ENCODE peak calls at places on chromosomes 3 and 15, in nine cellular contexts. One of them, this sample, is unnamed.
A peak's percentile ranks its signal among the peaks of the same experiment; 100 is the strongest.

GRCh38 chr15:88650556-88650955 is 11.7 kb downstream of the ISG20 start:
- DNase-seq in IMR-90: no peak
- DNase-seq in adrenal gland: peak; percentile 33
- DNase-seq in retinal pigment epithelial cell: no peak
- DNase-seq in HL-60: no peak
- DNase-seq in foreskin fibroblast: no peak
- DNase-seq in fibroblast of lung: no peak
- DNase-seq in astrocyte: no peak
- DNase-seq in upper lobe of right lung: no peak
- DNase-seq in this sample: no peak

GRCh38 chr3:32399030-32399620 is 7.5 kb downstream of the CMTM7 start:
- DNase-seq in IMR-90: peak; percentile 60
- DNase-seq in adrenal gland: no peak
- DNase-seq in retinal pigment epithelial cell: no peak
- DNase-seq in HL-60: peak; percentile 49
- DNase-seq in foreskin fibroblast: peak; percentile 71
- DNase-seq in fibroblast of lung: no peak
- DNase-seq in astrocyte: no peak
- DNase-seq in upper lobe of right lung: no peak
- DNase-seq in this sample: peak; percentile 75

GRCh38 chr3:64992462-64993285 is 304.9 kb upstream of the ADAMTS9 start:
- DNase-seq in IMR-90: no peak
- DNase-seq in adrenal gland: no peak
- DNase-seq in retinal pigment epithelial cell: no peak
- DNase-seq in HL-60: no peak
- DNase-seq in foreskin fibroblast: no peak
- DNase-seq in fibroblast of lung: no peak
- DNase-seq in astrocyte: no peak
- DNase-seq in upper lobe of right lung: no peak
- DNase-seq in this sample: no peak

GRCh38 chr3:197007296-197007940 is 22.2 kb downstream of the MELTF start:
- DNase-seq in IMR-90: no peak
- DNase-seq in adrenal gland: no peak
- DNase-seq in retinal pigment epithelial cell: no peak
- DNase-seq in HL-60: no peak
- DNase-seq in foreskin fibroblast: no peak
- DNase-seq in fibroblast of lung: no peak
- DNase-seq in astrocyte: no peak
- DNase-seq in upper lobe of right lung: no peak
- DNase-seq in this sample: no peak

GRCh38 chr3:21745971-21746370 is 5.0 kb downstream of the ZNF385D start:
- DNase-seq in IMR-90: peak; percentile 27
- DNase-seq in adrenal gland: no peak
- DNase-seq in retinal pigment epithelial cell: no peak
- DNase-seq in HL-60: no peak
- DNase-seq in foreskin fibroblast: no peak
- DNase-seq in fibroblast of lung: peak; percentile 81
- DNase-seq in astrocyte: peak; percentile 78
- DNase-seq in upper lobe of right lung: no peak
- DNase-seq in this sample: no peak

GRCh38 chr3:112888388-112889085 is 41.9 kb upstream of the CD200R1L start:
- DNase-seq in IMR-90: peak; percentile 8
- DNase-seq in adrenal gland: no peak
- DNase-seq in retinal pigment epithelial cell: peak; percentile 48
- DNase-seq in HL-60: no peak
- DNase-seq in foreskin fibroblast: no peak
- DNase-seq in fibroblast of lung: peak; percentile 80
- DNase-seq in astrocyte: peak; percentile 80
- DNase-seq in upper lobe of right lung: no peak
- DNase-seq in this sample: no peak

GRCh38 chr3:134483195-134483890 is 2.4 kb downstream of the ANAPC13 start:
- DNase-seq in IMR-90: peak; percentile 91
- DNase-seq in adrenal gland: no peak
- DNase-seq in retinal pigment epithelial cell: no peak
- DNase-seq in HL-60: peak; percentile 37
- DNase-seq in foreskin fibroblast: peak; percentile 87
- DNase-seq in fibroblast of lung: peak; percentile 93
- DNase-seq in astrocyte: peak; percentile 90
- DNase-seq in upper lobe of right lung: no peak
- DNase-seq in this sample: peak; percentile 72

GRCh38 chr3:169227911-169228310 is 435.6 kb downstream of the MECOM start:
- DNase-seq in IMR-90: peak; percentile 71
- DNase-seq in adrenal gland: no peak
- DNase-seq in retinal pigment epithelial cell: no peak
- DNase-seq in HL-60: peak; percentile 53
- DNase-seq in foreskin fibroblast: no peak
- DNase-seq in fibroblast of lung: peak; percentile 94
- DNase-seq in astrocyte: peak; percentile 95
- DNase-seq in upper lobe of right lung: no peak
- DNase-seq in this sample: no peak

GRCh38 chr15:52733078-52733477 is 53.9 kb upstream of the ATOSA start:
- DNase-seq in IMR-90: no peak
- DNase-seq in adrenal gland: no peak
- DNase-seq in retinal pigment epithelial cell: no peak
- DNase-seq in HL-60: peak; percentile 60
- DNase-seq in foreskin fibroblast: peak; percentile 80
- DNase-seq in fibroblast of lung: no peak
- DNase-seq in astrocyte: no peak
- DNase-seq in upper lobe of right lung: no peak
- DNase-seq in this sample: peak; percentile 84

GRCh38 chr3:164393171-164393570 is 685.1 kb downstream of the SI start:
- DNase-seq in IMR-90: no peak
- DNase-seq in adrenal gland: no peak
- DNase-seq in retinal pigment epithelial cell: no peak
- DNase-seq in HL-60: no peak
- DNase-seq in foreskin fibroblast: no peak
- DNase-seq in fibroblast of lung: no peak
- DNase-seq in astrocyte: no peak
- DNase-seq in upper lobe of right lung: no peak
- DNase-seq in this sample: no peak

GRCh38 chr3:164387236-164387635 is 691.1 kb downstream of the SI start:
- DNase-seq in IMR-90: no peak
- DNase-seq in adrenal gland: no peak
- DNase-seq in retinal pigment epithelial cell: no peak
- DNase-seq in HL-60: no peak
- DNase-seq in foreskin fibroblast: no peak
- DNase-seq in fibroblast of lung: no peak
- DNase-seq in astrocyte: no peak
- DNase-seq in upper lobe of right lung: no peak
- DNase-seq in this sample: no peak

DNA sequence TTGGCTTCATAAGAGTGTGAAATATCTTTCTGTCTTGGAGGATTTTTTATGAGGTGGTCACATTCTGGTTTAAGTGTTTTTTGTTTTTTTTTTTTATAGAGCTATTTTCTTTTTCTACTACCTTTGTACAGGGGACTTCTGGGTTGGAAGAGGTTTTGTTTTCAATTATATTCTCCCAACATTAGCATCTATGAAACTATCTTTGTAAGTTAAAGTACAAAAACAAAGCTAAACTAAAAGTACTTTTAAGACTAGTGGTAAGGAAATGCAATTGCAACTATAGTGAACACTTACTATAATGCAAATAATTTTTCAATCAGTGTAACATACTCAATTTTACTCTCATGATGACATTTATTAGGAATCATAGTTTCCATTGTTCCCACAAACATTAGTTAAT is 688.2 kb downstream of the SI start:
- DNase-seq in IMR-90: no peak
- DNase-seq in adrenal gland: no peak
- DNase-seq in retinal pigment epithelial cell: no peak
- DNase-seq in HL-60: no peak
- DNase-seq in foreskin fibroblast: no peak
- DNase-seq in fibroblast of lung: no peak
- DNase-seq in astrocyte: no peak
- DNase-seq in upper lobe of right lung: no peak
- DNase-seq in this sample: no peak
- TF ChIP-seq CTCF in IMR-90: no peak
- TF ChIP-seq CTCF in adrenal gland: no peak
- TF ChIP-seq CTCF in retinal pigment epithelial cell: peak; percentile 14
- TF ChIP-seq CTCF in HL-60: no peak
- TF ChIP-seq CTCF in foreskin fibroblast: no peak
- TF ChIP-seq CTCF in fibroblast of lung: no peak
- TF ChIP-seq CTCF in astrocyte: no peak
- TF ChIP-seq CTCF in upper lobe of right lung: no peak
- TF ChIP-seq CTCF in this sample: no peak

GRCh38 chr3:46537316-46537715 is 28.8 kb downstream of the LRRC2 start:
- DNase-seq in IMR-90: peak; percentile 45
- DNase-seq in adrenal gland: no peak
- DNase-seq in retinal pigment epithelial cell: no peak
- DNase-seq in HL-60: no peak
- DNase-seq in foreskin fibroblast: peak; percentile 59
- DNase-seq in fibroblast of lung: peak; percentile 43
- DNase-seq in astrocyte: peak; percentile 27
- DNase-seq in upper lobe of right lung: no peak
- DNase-seq in this sample: no peak

GRCh38 chr3:46537789-46538188 is 28.3 kb downstream of the LRRC2 start:
- DNase-seq in IMR-90: no peak
- DNase-seq in adrenal gland: no peak
- DNase-seq in retinal pigment epithelial cell: no peak
- DNase-seq in HL-60: no peak
- DNase-seq in foreskin fibroblast: no peak
- DNase-seq in fibroblast of lung: no peak
- DNase-seq in astrocyte: no peak
- DNase-seq in upper lobe of right lung: no peak
- DNase-seq in this sample: no peak

GRCh38 chr3:46538803-46539442 is 27.2 kb downstream of the LRRC2 start:
- DNase-seq in IMR-90: peak; percentile 83
- DNase-seq in adrenal gland: peak; percentile 66
- DNase-seq in retinal pigment epithelial cell: no peak
- DNase-seq in HL-60: peak; percentile 91
- DNase-seq in foreskin fibroblast: peak; percentile 78
- DNase-seq in fibroblast of lung: peak; percentile 63
- DNase-seq in astrocyte: peak; percentile 49
- DNase-seq in upper lobe of right lung: peak; percentile 73
- DNase-seq in this sample: peak; percentile 38

GRCh38 chr3:46535746-46536145 is 30.4 kb downstream of the LRRC2 start:
- DNase-seq in IMR-90: no peak
- DNase-seq in adrenal gland: no peak
- DNase-seq in retinal pigment epithelial cell: no peak
- DNase-seq in HL-60: no peak
- DNase-seq in foreskin fibroblast: no peak
- DNase-seq in fibroblast of lung: no peak
- DNase-seq in astrocyte: no peak
- DNase-seq in upper lobe of right lung: no peak
- DNase-seq in this sample: no peak

DNA sequence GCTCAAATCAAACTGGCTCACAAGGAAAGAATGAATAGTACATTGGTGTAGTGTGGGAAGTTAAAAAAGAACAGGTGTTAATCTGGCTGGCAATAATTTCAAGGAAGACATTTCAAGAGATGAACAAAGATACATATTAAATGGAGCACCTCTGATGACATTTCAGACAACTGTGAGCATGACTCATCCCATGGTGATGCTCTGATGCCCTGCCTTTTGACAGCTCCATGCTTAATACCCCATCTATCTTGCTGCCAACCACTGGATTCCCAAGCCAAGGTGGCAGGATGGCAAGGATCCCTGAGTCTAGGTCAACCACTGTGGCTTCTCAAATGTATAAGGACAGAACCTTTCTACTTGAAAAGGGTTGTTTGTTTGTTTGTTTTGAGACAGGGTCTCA is 29.3 kb downstream of the LRRC2 start:
- DNase-seq in IMR-90: no peak
- DNase-seq in adrenal gland: no peak
- DNase-seq in retinal pigment epithelial cell: no peak
- DNase-seq in HL-60: no peak
- DNase-seq in foreskin fibroblast: no peak
- DNase-seq in fibroblast of lung: no peak
- DNase-seq in astrocyte: no peak
- DNase-seq in upper lobe of right lung: no peak
- DNase-seq in this sample: no peak
- H3K4me3 ChIP-seq in IMR-90: no peak overlapping the region
- H3K4me3 ChIP-seq in adrenal gland: no peak overlapping the region
- H3K4me3 ChIP-seq in retinal pigment epithelial cell: no peak overlapping the region
- H3K4me3 ChIP-seq in HL-60: no peak overlapping the region
- H3K4me3 ChIP-seq in foreskin fibroblast: no peak overlapping the region
- H3K4me3 ChIP-seq in fibroblast of lung: no peak overlapping the region
- H3K4me3 ChIP-seq in astrocyte: no peak overlapping the region
- H3K4me3 ChIP-seq in upper lobe of right lung: no peak overlapping the region
- H3K4me3 ChIP-seq in this sample: no peak overlapping the region

GRCh38 chr3:172654470-172654869 is 56.4 kb downstream of the NCEH1 start:
- DNase-seq in IMR-90: no peak
- DNase-seq in adrenal gland: no peak
- DNase-seq in retinal pigment epithelial cell: no peak
- DNase-seq in HL-60: no peak
- DNase-seq in foreskin fibroblast: no peak
- DNase-seq in fibroblast of lung: no peak
- DNase-seq in astrocyte: no peak
- DNase-seq in upper lobe of right lung: no peak
- DNase-seq in this sample: no peak

GRCh38 chr3:172655388-172655787 is 55.5 kb downstream of the NCEH1 start:
- DNase-seq in IMR-90: no peak
- DNase-seq in adrenal gland: no peak
- DNase-seq in retinal pigment epithelial cell: no peak
- DNase-seq in HL-60: no peak
- DNase-seq in foreskin fibroblast: no peak
- DNase-seq in fibroblast of lung: no peak
- DNase-seq in astrocyte: no peak
- DNase-seq in upper lobe of right lung: no peak
- DNase-seq in this sample: no peak

GRCh38 chr3:172658344-172659245 is 52.3 kb downstream of the NCEH1 start:
- DNase-seq in IMR-90: peak; percentile 100
- DNase-seq in adrenal gland: peak; percentile 83
- DNase-seq in retinal pigment epithelial cell: peak; percentile 92
- DNase-seq in HL-60: no peak
- DNase-seq in foreskin fibroblast: peak; percentile 97
- DNase-seq in fibroblast of lung: peak; percentile 99
- DNase-seq in astrocyte: peak; percentile 99
- DNase-seq in upper lobe of right lung: no peak
- DNase-seq in this sample: peak; percentile 100

GRCh38 chr3:172659246-172660002 is 51.4 kb downstream of the NCEH1 start:
- DNase-seq in IMR-90: no peak
- DNase-seq in adrenal gland: no peak
- DNase-seq in retinal pigment epithelial cell: peak; percentile 21
- DNase-seq in HL-60: no peak
- DNase-seq in foreskin fibroblast: no peak
- DNase-seq in fibroblast of lung: no peak
- DNase-seq in astrocyte: no peak
- DNase-seq in upper lobe of right lung: no peak
- DNase-seq in this sample: no peak

DNA sequence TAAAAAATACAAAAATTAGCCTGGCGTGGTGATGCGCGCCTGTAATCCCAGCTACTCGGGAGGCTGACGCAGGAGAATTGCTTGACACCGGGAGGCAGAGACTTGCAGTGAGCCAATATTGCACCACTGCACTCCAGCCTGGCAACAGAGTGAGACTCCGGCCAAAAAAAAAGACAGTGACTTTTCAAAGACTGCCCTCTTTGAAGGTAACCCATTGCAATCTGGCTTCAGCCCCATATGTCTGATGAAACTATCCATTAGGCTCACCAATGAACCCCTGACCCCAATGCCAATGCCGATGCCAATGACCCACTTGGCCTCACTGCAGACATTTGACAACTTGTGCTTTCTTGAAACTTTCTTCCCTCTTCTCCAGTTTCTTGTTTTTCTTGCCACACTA is 54.3 kb downstream of the NCEH1 start:
- DNase-seq in IMR-90: no peak
- DNase-seq in adrenal gland: no peak
- DNase-seq in retinal pigment epithelial cell: no peak
- DNase-seq in HL-60: no peak
- DNase-seq in foreskin fibroblast: no peak
- DNase-seq in fibroblast of lung: no peak
- DNase-seq in astrocyte: no peak
- DNase-seq in upper lobe of right lung: no peak
- DNase-seq in this sample: no peak
- TF ChIP-seq CTCF in IMR-90: no peak
- TF ChIP-seq CTCF in adrenal gland: no peak
- TF ChIP-seq CTCF in retinal pigment epithelial cell: no peak
- TF ChIP-seq CTCF in HL-60: no peak
- TF ChIP-seq CTCF in foreskin fibroblast: no peak
- TF ChIP-seq CTCF in fibroblast of lung: no peak
- TF ChIP-seq CTCF in astrocyte: no peak
- TF ChIP-seq CTCF in upper lobe of right lung: no peak
- TF ChIP-seq CTCF in this sample: no peak

GRCh38 chr3:170740726-170741591 is 129.0 kb downstream of the RPL22L1 start:
- DNase-seq in IMR-90: peak; percentile 72
- DNase-seq in adrenal gland: peak; percentile 78
- DNase-seq in retinal pigment epithelial cell: no peak
- DNase-seq in HL-60: no peak
- DNase-seq in foreskin fibroblast: peak; percentile 96
- DNase-seq in fibroblast of lung: peak; percentile 82
- DNase-seq in astrocyte: peak; percentile 78
- DNase-seq in upper lobe of right lung: no peak
- DNase-seq in this sample: peak; percentile 83
- H3K4me3 ChIP-seq in IMR-90: no peak overlapping the region
- H3K4me3 ChIP-seq in adrenal gland: no peak overlapping the region
- H3K4me3 ChIP-seq in retinal pigment epithelial cell: no peak overlapping the region
- H3K4me3 ChIP-seq in HL-60: no peak overlapping the region
- H3K4me3 ChIP-seq in foreskin fibroblast: peak overlapping the region; percentile 28
- H3K4me3 ChIP-seq in fibroblast of lung: peak overlapping the region; percentile 15
- H3K4me3 ChIP-seq in astrocyte: no peak overlapping the region
- H3K4me3 ChIP-seq in upper lobe of right lung: no peak overlapping the region
- H3K4me3 ChIP-seq in this sample: no peak overlapping the region

This sample was measured in choroid plexus epithelial cell.